ENCODE peak calls at places on chromosomes 1 and 21, in four cellular contexts. One of them, this sample, is unnamed. For H3K4me1 and H3K27me3, the result is how much of the 10 kb centered on the place peaks cover.

GRCh38 chr1:68384321-68384813 is 65.4 kb downstream of the RPE65 start:
- DNase-seq in DND-41: no peak
- DNase-seq in fibroblast of lung: peak
- DNase-seq in prostate gland: no peak
- DNase-seq in this sample: no peak

GRCh38 chr1:195113471-195113870 is 1494.8 kb downstream of the KCNT2 start:
- DNase-seq in prostate gland: no peak
- DNase-seq in fibroblast of lung: peak
- DNase-seq in DND-41: no peak
- DNase-seq in this sample: no peak

GRCh38 chr1:29639741-29640427 is 403.6 kb downstream of the PTPRU start:
- DNase-seq in prostate gland: no peak
- DNase-seq in DND-41: no peak
- DNase-seq in fibroblast of lung: peak
- DNase-seq in this sample: no peak

GRCh38 chr1:178020968-178021640 is 51.2 kb upstream of the SEC16B start:
- DNase-seq in prostate gland: no peak
- DNase-seq in fibroblast of lung: no peak
- DNase-seq in DND-41: no peak
- DNase-seq in this sample: no peak

GRCh38 chr1:33118274-33118673 is 37.3 kb downstream of the AZIN2 start:
- DNase-seq in fibroblast of lung: no peak
- DNase-seq in prostate gland: no peak
- DNase-seq in DND-41: no peak
- DNase-seq in this sample: no peak

GRCh38 chr1:30609336-30610280 is 113.8 kb downstream of the MATN1 start:
- DNase-seq in fibroblast of lung: no peak
- DNase-seq in DND-41: no peak
- DNase-seq in prostate gland: no peak
- DNase-seq in this sample: no peak

GRCh38 chr1:158008630-158009029 is 15.2 kb downstream of the KIRREL1 start:
- DNase-seq in prostate gland: no peak
- DNase-seq in DND-41: no peak
- DNase-seq in fibroblast of lung: no peak
- DNase-seq in this sample: no peak

GRCh38 chr1:87154351-87154750 is 174.3 kb upstream of the LMO4 start:
- DNase-seq in fibroblast of lung: peak
- DNase-seq in prostate gland: no peak
- DNase-seq in DND-41: no peak
- DNase-seq in this sample: no peak

GRCh38 chr21:36841866-36842265 is 124.6 kb downstream of the HLCS start:
- DNase-seq in DND-41: no peak
- DNase-seq in prostate gland: no peak
- DNase-seq in fibroblast of lung: peak
- DNase-seq in this sample: no peak

GRCh38 chr1:173555651-173556305 is 47.1 kb downstream of the SLC9C2 start:
- DNase-seq in prostate gland: no peak
- DNase-seq in DND-41: no peak
- DNase-seq in fibroblast of lung: no peak
- DNase-seq in this sample: no peak

GRCh38 chr1:41677586-41677985 is 193.1 kb upstream of the EDN2 start:
- DNase-seq in prostate gland: no peak
- DNase-seq in DND-41: no peak
- DNase-seq in fibroblast of lung: peak
- DNase-seq in this sample: no peak

GRCh38 chr1:159431904-159432303 is at the start of gene OR10J4:
- DNase-seq in fibroblast of lung: no peak
- DNase-seq in DND-41: no peak
- DNase-seq in prostate gland: no peak
- DNase-seq in this sample: no peak

GRCh38 chr1:96487404-96487803 is 234.2 kb upstream of the PTBP2 start:
- DNase-seq in prostate gland: no peak
- DNase-seq in fibroblast of lung: peak
- DNase-seq in DND-41: no peak
- DNase-seq in this sample: no peak

GRCh38 chr1:228097333-228098081 is 5.6 kb downstream of the C1orf35 start:
- DNase-seq in prostate gland: no peak
- DNase-seq in fibroblast of lung: no peak
- DNase-seq in DND-41: peak
- DNase-seq in this sample: no peak

GRCh38 chr21:41640756-41641509 is 125.9 kb downstream of the RIPK4 start:
- DNase-seq in DND-41: no peak
- DNase-seq in fibroblast of lung: peak
- DNase-seq in prostate gland: no peak
- DNase-seq in this sample: no peak

GRCh38 chr1:7975212-7975865 is 13.8 kb downstream of the PARK7 start:
- DNase-seq in prostate gland: peak
- DNase-seq in DND-41: peak
- DNase-seq in fibroblast of lung: peak
- DNase-seq in this sample: no peak

GRCh38 chr1:145990249-145991097 is 5.9 kb downstream of the TXNIP start:
- DNase-seq in prostate gland: no peak
- DNase-seq in fibroblast of lung: no peak
- DNase-seq in DND-41: no peak
- DNase-seq in this sample: no peak

GRCh38 chr1:44111861-44112260 is 6.8 kb upstream of the KLF17 start:
- DNase-seq in DND-41: no peak
- DNase-seq in fibroblast of lung: no peak
- DNase-seq in prostate gland: no peak
- DNase-seq in this sample: no peak

GRCh38 chr1:248816042-248816851 is 9.5 kb downstream of the SH3BP5L start:
- DNase-seq in DND-41: no peak
- DNase-seq in prostate gland: no peak
- DNase-seq in fibroblast of lung: no peak
- DNase-seq in this sample: no peak

GRCh38 chr1:205319081-205320018 is 2.2 kb downstream of the NUAK2 start:
- DNase-seq in fibroblast of lung: peak
- DNase-seq in DND-41: no peak
- DNase-seq in prostate gland: peak
- DNase-seq in this sample: peak

GRCh38 chr1:16644179-16645043 is 22.3 kb downstream of the RNU1-3 start:
- DNase-seq in DND-41: peak
- DNase-seq in fibroblast of lung: peak
- DNase-seq in prostate gland: peak
- DNase-seq in this sample: peak

GRCh38 chr1:36208978-36209708 is 15.1 kb upstream of the THRAP3 start:
- DNase-seq in prostate gland: no peak
- DNase-seq in DND-41: no peak
- DNase-seq in fibroblast of lung: no peak
- DNase-seq in this sample: no peak

GRCh38 chr1:239563680-239564079 is 177.3 kb downstream of the CHRM3 start:
- DNase-seq in fibroblast of lung: no peak
- DNase-seq in prostate gland: no peak
- DNase-seq in DND-41: no peak
- DNase-seq in this sample: no peak

GRCh38 chr1:93846151-93846928 is 32.7 kb downstream of the DNTTIP2 start:
- DNase-seq in prostate gland: peak
- DNase-seq in DND-41: peak
- DNase-seq in fibroblast of lung: peak
- DNase-seq in this sample: peak

GRCh38 chr1:93847811-93848288 is 31.2 kb downstream of the DNTTIP2 start:
- DNase-seq in DND-41: peak
- DNase-seq in prostate gland: peak
- DNase-seq in fibroblast of lung: peak
- DNase-seq in this sample: peak

GRCh38 chr1:93846929-93847810 is 31.8 kb downstream of the DNTTIP2 start:
- DNase-seq in DND-41: peak
- DNase-seq in prostate gland: peak
- DNase-seq in fibroblast of lung: peak
- DNase-seq in this sample: peak

GRCh38 chr1:93845554-93846150 is 33.4 kb downstream of the DNTTIP2 start:
- DNase-seq in prostate gland: no peak
- DNase-seq in fibroblast of lung: peak
- DNase-seq in DND-41: peak
- DNase-seq in this sample: peak

DNA sequence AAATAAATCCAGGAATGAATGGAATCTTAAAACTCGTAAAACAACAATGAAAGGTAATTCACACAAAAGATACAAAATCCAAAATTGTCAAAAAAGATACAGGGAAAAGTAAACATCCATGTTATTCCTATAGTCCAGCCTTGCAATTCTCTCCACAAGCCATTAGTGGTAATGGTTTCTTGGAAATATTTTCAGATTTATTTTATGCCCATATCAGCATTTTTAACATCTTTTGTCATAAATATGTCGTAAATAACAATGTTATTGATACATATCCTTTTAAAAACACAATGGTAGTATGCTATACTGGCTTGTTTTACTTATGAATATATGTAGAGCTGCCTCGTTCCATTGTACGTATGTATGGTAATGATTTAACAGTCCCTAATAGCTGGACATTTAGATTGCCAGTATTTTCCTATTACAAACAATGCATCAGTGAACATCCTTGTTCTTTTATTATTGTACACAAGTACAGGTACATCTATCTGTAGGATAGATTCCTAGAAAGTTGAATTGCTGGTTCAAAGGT is 30.6 kb downstream of the DNTTIP2 start:
- DNase-seq in fibroblast of lung: no peak
- DNase-seq in DND-41: no peak
- DNase-seq in prostate gland: no peak
- DNase-seq in this sample: no peak
- H3K4me3 ChIP-seq in fibroblast of lung: peak
- H3K4me3 ChIP-seq in DND-41: peak
- H3K4me3 ChIP-seq in prostate gland: peak
- H3K4me3 ChIP-seq in this sample: peak

DNA sequence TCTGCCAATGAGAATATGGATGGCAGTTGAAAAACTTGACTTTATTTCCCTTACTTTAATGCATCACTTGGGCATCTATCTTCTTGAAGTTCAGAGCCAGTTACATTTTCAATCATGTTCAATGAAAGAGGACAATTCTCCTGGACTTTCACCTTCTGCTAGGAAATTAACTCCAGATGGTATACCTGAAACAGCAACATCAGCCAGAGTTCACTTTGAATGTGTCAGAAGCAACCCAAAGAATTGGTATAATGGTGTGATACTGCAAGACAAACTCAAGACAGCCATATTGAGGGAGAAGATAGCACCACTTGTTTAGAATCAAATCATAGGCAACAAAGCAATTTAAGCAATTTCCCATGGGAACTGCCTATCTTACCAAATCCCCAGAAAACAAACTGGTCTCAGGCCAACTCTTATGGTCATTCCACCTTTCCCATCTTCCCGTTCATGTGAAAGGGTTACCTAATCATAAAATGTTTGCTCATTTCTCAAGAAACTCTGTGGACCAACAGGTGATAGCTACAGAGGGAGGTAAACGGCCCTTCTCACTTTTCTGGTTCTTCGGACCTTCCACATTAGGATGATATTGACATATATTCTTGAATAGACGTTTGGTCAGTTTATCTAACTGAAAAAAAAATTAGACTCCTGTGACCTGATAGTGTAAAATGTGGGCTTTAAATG is 29.7 kb upstream of the C8B start:
- DNase-seq in prostate gland: no peak
- DNase-seq in fibroblast of lung: no peak
- DNase-seq in DND-41: no peak
- DNase-seq in this sample: no peak
- H3K4me1 ChIP-seq in prostate gland: under half
- H3K4me1 ChIP-seq in fibroblast of lung: under half
- H3K4me1 ChIP-seq in DND-41: under half
- H3K4me1 ChIP-seq in this sample: under half

GRCh38 chr1:47709302-47710074 is 271.6 kb downstream of the FOXD2 start:
- DNase-seq in fibroblast of lung: no peak
- DNase-seq in prostate gland: no peak
- DNase-seq in DND-41: no peak
- DNase-seq in this sample: no peak
- H3K27me3 ChIP-seq in fibroblast of lung: under half
- H3K27me3 ChIP-seq in prostate gland: under half
- H3K27me3 ChIP-seq in DND-41: under half
- H3K27me3 ChIP-seq in this sample: under half

DNA sequence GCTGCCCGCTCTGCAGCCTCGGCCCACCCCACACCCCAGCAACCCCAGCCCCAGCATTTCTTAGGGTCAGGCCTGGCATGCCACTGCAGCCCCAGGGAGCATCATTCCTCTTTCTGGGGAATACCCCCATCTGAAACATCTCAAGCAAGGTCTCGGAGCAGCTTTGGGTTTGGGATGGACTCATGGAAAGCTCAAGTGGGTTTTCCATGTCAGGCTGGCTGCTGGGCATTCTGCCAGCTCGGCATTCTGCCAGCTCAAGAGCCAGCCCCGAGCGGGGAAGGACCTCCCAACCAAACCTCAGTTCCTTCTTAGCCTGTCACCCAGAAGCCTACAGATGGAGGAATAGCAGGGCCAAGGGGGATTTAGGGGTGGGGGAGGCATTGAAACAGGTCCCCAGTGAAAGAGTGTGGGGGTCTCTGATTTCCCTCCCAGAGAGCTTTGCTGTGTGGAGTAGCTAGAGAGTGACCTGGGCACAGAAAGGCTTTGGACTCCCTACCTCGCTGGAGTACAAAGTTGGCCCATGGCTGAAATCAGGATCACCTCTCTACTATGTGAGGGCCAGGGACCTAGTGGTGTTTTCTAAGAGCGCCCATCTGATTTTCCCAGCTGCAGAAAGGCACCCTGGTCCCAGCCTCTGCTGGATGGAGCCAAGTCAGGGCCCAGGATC is 628 bp downstream of the SELENBP1 start:
- DNase-seq in fibroblast of lung: peak
- DNase-seq in prostate gland: no peak
- DNase-seq in DND-41: no peak
- DNase-seq in this sample: no peak
- H3K4me3 ChIP-seq in fibroblast of lung: peak
- H3K4me3 ChIP-seq in prostate gland: peak
- H3K4me3 ChIP-seq in DND-41: no peak
- H3K4me3 ChIP-seq in this sample: no peak

DNA sequence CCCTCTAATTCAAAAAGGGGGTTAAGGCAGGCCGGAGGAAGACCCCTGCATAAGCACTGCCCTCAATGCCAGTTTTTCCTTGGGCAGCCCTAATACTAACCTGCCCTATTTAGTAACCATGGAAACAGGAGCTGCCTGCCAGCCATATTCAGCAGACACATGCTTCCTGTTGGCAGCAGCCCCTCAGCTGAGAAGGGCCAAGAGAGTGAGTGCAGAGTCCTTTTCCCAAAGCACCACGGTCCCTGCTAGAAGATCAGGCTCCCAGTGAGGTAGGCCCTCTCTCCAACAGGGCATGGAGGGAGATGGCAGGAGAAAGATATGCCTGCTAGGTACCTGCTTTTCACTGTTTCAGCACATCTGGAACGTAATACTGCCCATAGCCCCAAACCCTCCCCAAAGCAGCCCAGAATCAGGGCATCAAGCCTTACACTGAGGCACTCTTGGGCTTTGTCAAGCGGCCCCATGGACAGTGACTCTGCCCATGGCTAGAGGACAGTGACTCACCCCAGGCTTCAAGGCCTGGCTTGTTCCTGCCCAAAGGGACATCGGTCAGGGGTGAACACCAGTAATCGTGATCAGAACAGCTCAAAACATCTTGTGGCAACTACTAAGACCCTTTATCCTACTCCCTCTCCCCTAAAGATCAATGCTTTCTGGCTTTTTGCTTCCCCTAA is 64.5 kb downstream of the BCAR3 start:
- DNase-seq in prostate gland: no peak
- DNase-seq in fibroblast of lung: peak
- DNase-seq in DND-41: peak
- DNase-seq in this sample: no peak
- H3K4me1 ChIP-seq in prostate gland: under half
- H3K4me1 ChIP-seq in fibroblast of lung: under half
- H3K4me1 ChIP-seq in DND-41: under half
- H3K4me1 ChIP-seq in this sample: under half

This sample was measured in CD4-positive, alpha-beta memory T cell.